ENCODE peak calls at places on chromosomes 12 and 14, in seven cellular contexts. One of them, this sample, is unnamed.

GRCh38 chr12:131832393-131833231 is 4.4 kb downstream of the MMP17 start:
- DNase-seq in fibroblast of the aortic adventitia: peak
- DNase-seq in cardiac muscle cell: peak
- DNase-seq in sigmoid colon: peak
- DNase-seq in IMR-90: peak
- DNase-seq in fibroblast of mammary gland: peak
- DNase-seq in cardiac fibroblast: peak
- DNase-seq in this sample: peak

GRCh38 chr12:116455540-116456306 is 103.5 kb upstream of the MAP1LC3B2 start:
- DNase-seq in fibroblast of the aortic adventitia: peak
- DNase-seq in cardiac muscle cell: peak
- DNase-seq in sigmoid colon: peak
- DNase-seq in IMR-90: peak
- DNase-seq in fibroblast of mammary gland: peak
- DNase-seq in cardiac fibroblast: peak
- DNase-seq in this sample: peak

GRCh38 chr12:553216-554000 is 93.7 kb downstream of the B4GALNT3 start:
- DNase-seq in fibroblast of the aortic adventitia: no peak
- DNase-seq in cardiac muscle cell: no peak
- DNase-seq in sigmoid colon: no peak
- DNase-seq in IMR-90: no peak
- DNase-seq in fibroblast of mammary gland: no peak
- DNase-seq in cardiac fibroblast: no peak
- DNase-seq in this sample: peak

GRCh38 chr12:480831-481230 is 21.1 kb downstream of the B4GALNT3 start:
- DNase-seq in fibroblast of the aortic adventitia: peak
- DNase-seq in cardiac muscle cell: peak
- DNase-seq in sigmoid colon: no peak
- DNase-seq in IMR-90: peak
- DNase-seq in fibroblast of mammary gland: peak
- DNase-seq in cardiac fibroblast: peak
- DNase-seq in this sample: no peak

GRCh38 chr12:49489720-49490119 is 49.1 kb upstream of the KCNH3 start:
- DNase-seq in fibroblast of the aortic adventitia: peak
- DNase-seq in cardiac muscle cell: peak
- DNase-seq in sigmoid colon: no peak
- DNase-seq in IMR-90: peak
- DNase-seq in fibroblast of mammary gland: peak
- DNase-seq in cardiac fibroblast: peak
- DNase-seq in this sample: no peak

GRCh38 chr12:9041321-9041720 is 52.0 kb downstream of the KLRG1 start:
- DNase-seq in fibroblast of the aortic adventitia: peak
- DNase-seq in cardiac muscle cell: peak
- DNase-seq in sigmoid colon: no peak
- DNase-seq in IMR-90: peak
- DNase-seq in fibroblast of mammary gland: peak
- DNase-seq in cardiac fibroblast: peak
- DNase-seq in this sample: peak

GRCh38 chr12:102372112-102372511 is 108.3 kb downstream of the IGF1 start:
- DNase-seq in fibroblast of the aortic adventitia: no peak
- DNase-seq in cardiac muscle cell: peak
- DNase-seq in sigmoid colon: no peak
- DNase-seq in IMR-90: peak
- DNase-seq in fibroblast of mammary gland: peak
- DNase-seq in cardiac fibroblast: no peak
- DNase-seq in this sample: no peak

GRCh38 chr12:63394994-63395393 is 244.0 kb upstream of the AVPR1A start:
- DNase-seq in fibroblast of the aortic adventitia: no peak
- DNase-seq in cardiac muscle cell: no peak
- DNase-seq in sigmoid colon: no peak
- DNase-seq in IMR-90: no peak
- DNase-seq in fibroblast of mammary gland: no peak
- DNase-seq in cardiac fibroblast: no peak
- DNase-seq in this sample: no peak

GRCh38 chr12:99658950-99659349 is 11.4 kb downstream of the GARIN6 start:
- DNase-seq in fibroblast of the aortic adventitia: no peak
- DNase-seq in cardiac muscle cell: peak
- DNase-seq in sigmoid colon: no peak
- DNase-seq in IMR-90: no peak
- DNase-seq in fibroblast of mammary gland: peak
- DNase-seq in cardiac fibroblast: peak
- DNase-seq in this sample: peak

GRCh38 chr12:18468521-18469075 is 207.3 kb downstream of the PIK3C2G start:
- DNase-seq in fibroblast of the aortic adventitia: peak
- DNase-seq in cardiac muscle cell: peak
- DNase-seq in sigmoid colon: no peak
- DNase-seq in IMR-90: peak
- DNase-seq in fibroblast of mammary gland: peak
- DNase-seq in cardiac fibroblast: peak
- DNase-seq in this sample: peak

GRCh38 chr12:89135976-89136634 is 216.2 kb downstream of the DUSP6 start:
- DNase-seq in fibroblast of the aortic adventitia: peak
- DNase-seq in cardiac muscle cell: no peak
- DNase-seq in sigmoid colon: no peak
- DNase-seq in IMR-90: peak
- DNase-seq in fibroblast of mammary gland: peak
- DNase-seq in cardiac fibroblast: peak
- DNase-seq in this sample: peak

GRCh38 chr12:121787063-121787774 is 6.3 kb downstream of the RHOF start:
- DNase-seq in fibroblast of the aortic adventitia: no peak
- DNase-seq in cardiac muscle cell: no peak
- DNase-seq in sigmoid colon: no peak
- DNase-seq in IMR-90: no peak
- DNase-seq in fibroblast of mammary gland: no peak
- DNase-seq in cardiac fibroblast: no peak
- DNase-seq in this sample: no peak

GRCh38 chr12:127060310-127060847 is 1206.6 kb upstream of the TMEM132C start:
- DNase-seq in fibroblast of the aortic adventitia: no peak
- DNase-seq in cardiac muscle cell: no peak
- DNase-seq in sigmoid colon: no peak
- DNase-seq in IMR-90: no peak
- DNase-seq in fibroblast of mammary gland: no peak
- DNase-seq in cardiac fibroblast: no peak
- DNase-seq in this sample: no peak

GRCh38 chr12:58463050-58463449 is 457.3 kb downstream of the LRIG3 start:
- DNase-seq in fibroblast of the aortic adventitia: no peak
- DNase-seq in cardiac muscle cell: no peak
- DNase-seq in sigmoid colon: no peak
- DNase-seq in IMR-90: no peak
- DNase-seq in fibroblast of mammary gland: no peak
- DNase-seq in cardiac fibroblast: no peak
- DNase-seq in this sample: no peak

GRCh38 chr14:94114589-94115067 is 4.1 kb downstream of the IFI27 start:
- DNase-seq in fibroblast of the aortic adventitia: no peak
- DNase-seq in cardiac muscle cell: no peak
- DNase-seq in sigmoid colon: peak
- DNase-seq in IMR-90: no peak
- DNase-seq in fibroblast of mammary gland: no peak
- DNase-seq in cardiac fibroblast: no peak
- DNase-seq in this sample: no peak

GRCh38 chr12:996881-997280 is 5.9 kb downstream of the ERC1 start:
- DNase-seq in fibroblast of the aortic adventitia: no peak
- DNase-seq in cardiac muscle cell: no peak
- DNase-seq in sigmoid colon: no peak
- DNase-seq in IMR-90: no peak
- DNase-seq in fibroblast of mammary gland: no peak
- DNase-seq in cardiac fibroblast: no peak
- DNase-seq in this sample: no peak

GRCh38 chr14:104750658-104751057 is 2.3 kb upstream of the SIVA1 start:
- DNase-seq in fibroblast of the aortic adventitia: no peak
- DNase-seq in cardiac muscle cell: no peak
- DNase-seq in sigmoid colon: no peak
- DNase-seq in IMR-90: no peak
- DNase-seq in fibroblast of mammary gland: no peak
- DNase-seq in cardiac fibroblast: no peak
- DNase-seq in this sample: no peak

GRCh38 chr14:32683679-32684078 is 255.0 kb upstream of the NPAS3 start:
- DNase-seq in fibroblast of the aortic adventitia: no peak
- DNase-seq in cardiac muscle cell: no peak
- DNase-seq in sigmoid colon: no peak
- DNase-seq in IMR-90: no peak
- DNase-seq in fibroblast of mammary gland: no peak
- DNase-seq in cardiac fibroblast: no peak
- DNase-seq in this sample: no peak

GRCh38 chr12:120365675-120366340 is 3.2 kb downstream of the MSI1 start:
- DNase-seq in fibroblast of the aortic adventitia: no peak
- DNase-seq in cardiac muscle cell: no peak
- DNase-seq in sigmoid colon: no peak
- DNase-seq in IMR-90: no peak
- DNase-seq in fibroblast of mammary gland: no peak
- DNase-seq in cardiac fibroblast: no peak
- DNase-seq in this sample: no peak

GRCh38 chr12:14927267-14927666 is 11.1 kb downstream of the ERP27 start:
- DNase-seq in fibroblast of the aortic adventitia: no peak
- DNase-seq in cardiac muscle cell: no peak
- DNase-seq in sigmoid colon: no peak
- DNase-seq in IMR-90: no peak
- DNase-seq in fibroblast of mammary gland: no peak
- DNase-seq in cardiac fibroblast: no peak
- DNase-seq in this sample: no peak

GRCh38 chr14:100557658-100558057 is 29.6 kb downstream of the BEGAIN start:
- DNase-seq in fibroblast of the aortic adventitia: no peak
- DNase-seq in cardiac muscle cell: no peak
- DNase-seq in sigmoid colon: no peak
- DNase-seq in IMR-90: peak
- DNase-seq in fibroblast of mammary gland: peak
- DNase-seq in cardiac fibroblast: no peak
- DNase-seq in this sample: no peak

GRCh38 chr12:124557518-124558223 is 9.7 kb downstream of the NCOR2 start:
- DNase-seq in fibroblast of the aortic adventitia: no peak
- DNase-seq in cardiac muscle cell: no peak
- DNase-seq in sigmoid colon: no peak
- DNase-seq in IMR-90: no peak
- DNase-seq in fibroblast of mammary gland: no peak
- DNase-seq in cardiac fibroblast: no peak
- DNase-seq in this sample: no peak

GRCh38 chr12:45409966-45410365 is 194.1 kb downstream of the ANO6 start:
- DNase-seq in fibroblast of the aortic adventitia: peak
- DNase-seq in cardiac muscle cell: peak
- DNase-seq in sigmoid colon: no peak
- DNase-seq in IMR-90: peak
- DNase-seq in fibroblast of mammary gland: peak
- DNase-seq in cardiac fibroblast: peak
- DNase-seq in this sample: peak

GRCh38 chr12:26918321-26919215 is 19.2 kb downstream of the INTS13 start:
- DNase-seq in fibroblast of the aortic adventitia: peak
- DNase-seq in cardiac muscle cell: peak
- DNase-seq in sigmoid colon: no peak
- DNase-seq in IMR-90: peak
- DNase-seq in fibroblast of mammary gland: no peak
- DNase-seq in cardiac fibroblast: peak
- DNase-seq in this sample: no peak

GRCh38 chr14:101241807-101242278 is 319.5 kb upstream of the DIO3 start:
- DNase-seq in fibroblast of the aortic adventitia: no peak
- DNase-seq in cardiac muscle cell: no peak
- DNase-seq in sigmoid colon: no peak
- DNase-seq in IMR-90: no peak
- DNase-seq in fibroblast of mammary gland: no peak
- DNase-seq in cardiac fibroblast: no peak
- DNase-seq in this sample: no peak

GRCh38 chr12:2034633-2035420 is 18.0 kb upstream of the CACNA1C start:
- DNase-seq in fibroblast of the aortic adventitia: peak
- DNase-seq in cardiac muscle cell: peak
- DNase-seq in sigmoid colon: peak
- DNase-seq in IMR-90: peak
- DNase-seq in fibroblast of mammary gland: peak
- DNase-seq in cardiac fibroblast: peak
- DNase-seq in this sample: peak

GRCh38 chr12:2039034-2039433 is 13.8 kb upstream of the CACNA1C start:
- DNase-seq in fibroblast of the aortic adventitia: no peak
- DNase-seq in cardiac muscle cell: no peak
- DNase-seq in sigmoid colon: no peak
- DNase-seq in IMR-90: no peak
- DNase-seq in fibroblast of mammary gland: no peak
- DNase-seq in cardiac fibroblast: no peak
- DNase-seq in this sample: no peak

GRCh38 chr12:2035421-2036080 is 17.2 kb upstream of the CACNA1C start:
- DNase-seq in fibroblast of the aortic adventitia: no peak
- DNase-seq in cardiac muscle cell: no peak
- DNase-seq in sigmoid colon: no peak
- DNase-seq in IMR-90: no peak
- DNase-seq in fibroblast of mammary gland: no peak
- DNase-seq in cardiac fibroblast: no peak
- DNase-seq in this sample: no peak
- TF ChIP-seq CTCF in fibroblast of the aortic adventitia: no peak
- TF ChIP-seq CTCF in cardiac muscle cell: no peak
- TF ChIP-seq CTCF in sigmoid colon: no peak
- TF ChIP-seq CTCF in IMR-90: no peak
- TF ChIP-seq CTCF in fibroblast of mammary gland: no peak
- TF ChIP-seq CTCF in cardiac fibroblast: no peak
- TF ChIP-seq CTCF in this sample: no peak

GRCh38 chr14:29925736-29926135 is 1.9 kb downstream of the PRKD1 start:
- DNase-seq in fibroblast of the aortic adventitia: peak
- DNase-seq in cardiac muscle cell: peak
- DNase-seq in sigmoid colon: no peak
- DNase-seq in IMR-90: peak
- DNase-seq in fibroblast of mammary gland: peak
- DNase-seq in cardiac fibroblast: peak
- DNase-seq in this sample: peak
- H3K4me3 ChIP-seq in fibroblast of the aortic adventitia: peak
- H3K4me3 ChIP-seq in cardiac muscle cell: peak
- H3K4me3 ChIP-seq in sigmoid colon: peak
- H3K4me3 ChIP-seq in IMR-90: peak
- H3K4me3 ChIP-seq in fibroblast of mammary gland: peak
- H3K4me3 ChIP-seq in cardiac fibroblast: peak
- H3K4me3 ChIP-seq in this sample: peak

DNA sequence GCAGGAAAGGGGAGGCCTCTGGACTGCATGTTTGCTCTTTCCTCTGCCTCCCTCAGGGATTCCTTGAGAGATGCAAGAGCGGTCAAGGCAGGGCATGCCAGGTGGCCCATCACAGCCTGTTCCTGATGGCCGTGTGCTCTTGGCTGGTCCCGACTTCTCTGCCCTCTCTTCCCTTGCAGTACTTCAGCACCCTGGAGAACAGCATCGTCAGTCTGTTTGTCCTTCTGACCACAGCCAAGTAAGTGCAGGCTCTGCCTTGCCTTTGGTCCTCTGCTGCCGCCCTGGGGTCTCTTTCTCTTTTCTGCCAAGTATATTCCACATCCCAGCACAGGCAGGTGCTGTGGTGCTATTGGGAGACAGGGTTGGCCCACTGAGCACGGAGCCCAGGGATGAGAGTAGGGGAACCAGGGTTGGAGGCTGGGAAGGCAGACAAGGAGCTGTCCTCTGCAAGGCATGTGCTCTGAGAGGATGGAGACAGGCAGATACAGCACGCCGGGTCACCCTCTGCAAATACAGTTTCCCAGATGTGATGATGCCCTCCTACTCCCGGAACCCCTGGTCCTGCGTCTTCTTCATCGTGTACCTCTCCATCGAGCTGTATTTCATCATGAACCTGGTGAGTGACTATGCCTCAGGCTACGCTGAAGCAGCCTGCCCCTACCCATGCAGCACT is 51.9 kb downstream of the TPCN1 start:
- DNase-seq in fibroblast of the aortic adventitia: no peak
- DNase-seq in cardiac muscle cell: peak
- DNase-seq in sigmoid colon: no peak
- DNase-seq in IMR-90: peak
- DNase-seq in fibroblast of mammary gland: peak
- DNase-seq in cardiac fibroblast: peak
- DNase-seq in this sample: peak
- TF ChIP-seq CTCF in fibroblast of the aortic adventitia: no peak
- TF ChIP-seq CTCF in cardiac muscle cell: no peak
- TF ChIP-seq CTCF in sigmoid colon: no peak
- TF ChIP-seq CTCF in IMR-90: no peak
- TF ChIP-seq CTCF in fibroblast of mammary gland: no peak
- TF ChIP-seq CTCF in cardiac fibroblast: no peak
- TF ChIP-seq CTCF in this sample: no peak

GRCh38 chr14:56118611-56119181 is 485 bp downstream of the PELI2 start:
- DNase-seq in fibroblast of the aortic adventitia: no peak
- DNase-seq in cardiac muscle cell: peak
- DNase-seq in sigmoid colon: peak
- DNase-seq in IMR-90: no peak
- DNase-seq in fibroblast of mammary gland: no peak
- DNase-seq in cardiac fibroblast: no peak
- DNase-seq in this sample: peak
- H3K4me3 ChIP-seq in fibroblast of the aortic adventitia: peak
- H3K4me3 ChIP-seq in cardiac muscle cell: peak
- H3K4me3 ChIP-seq in sigmoid colon: peak
- H3K4me3 ChIP-seq in IMR-90: peak
- H3K4me3 ChIP-seq in fibroblast of mammary gland: peak
- H3K4me3 ChIP-seq in cardiac fibroblast: peak
- H3K4me3 ChIP-seq in this sample: peak